ENCODE peak calls at places on chromosomes 4 and X, in four cellular contexts. W is GM12865, R is tibial nerve, S is mucosa of descending colon. C is an unnamed sample.

GRCh38 chr4:56684320-56684719 is 3.2 kb upstream of the HOPX start:
- DNase-seq in W (no peak), S (no peak), R (no peak), C (no peak)

GRCh38 chrX:38347136-38347535 is 5.3 kb upstream of the OTC start:
- DNase-seq in R (no peak), W (peak), S (no peak), C (no peak)

GRCh38 chr4:3074846-3075651 is 568 bp downstream of the HTT start:
- DNase-seq in W (peak), R (no peak), S (peak), C (peak)

GRCh38 chrX:84047339-84047738 is 140.7 kb downstream of the RPS6KA6 start:
- DNase-seq in W (no peak), R (no peak), S (no peak), C (no peak)

GRCh38 chr4:41701961-41702360 is 46.6 kb downstream of the PHOX2B start:
- DNase-seq in S (no peak), W (no peak), R (no peak), C (no peak)

GRCh38 chr4:6893449-6894085 is 16.1 kb upstream of the TBC1D14 start:
- DNase-seq in R (no peak), S (no peak), W (no peak), C (no peak)

GRCh38 chr4:142984871-142985585 is 138.9 kb upstream of the INPP4B start:
- DNase-seq in S (no peak), W (peak), R (no peak), C (no peak)

GRCh38 chr4:69032847-69033638 is 63.2 kb upstream of the UGT2B7 start:
- DNase-seq in W (no peak), R (no peak), S (no peak), C (no peak)

GRCh38 chrX:41785685-41786084 is 61.7 kb downstream of the GPR82 start:
- DNase-seq in S (no peak), R (no peak), W (no peak), C (no peak)

GRCh38 chr4:140901736-140902336 is 145.7 kb upstream of the TBC1D9 start:
- DNase-seq in S (no peak), W (no peak), R (no peak), C (no peak)

GRCh38 chr4:158630893-158631292 is 40.8 kb downstream of the C4orf46 start:
- DNase-seq in S (no peak), R (no peak), W (no peak), C (no peak)

GRCh38 chr4:71147261-71147660 is 153.8 kb downstream of the DCK start:
- DNase-seq in W (no peak), R (no peak), S (no peak), C (no peak)

GRCh38 chr4:182862921-182863320 is 54.3 kb downstream of the DCTD start:
- DNase-seq in W (no peak), R (no peak), S (no peak), C (no peak)

GRCh38 chrX:144006811-144007210 is 122.9 kb downstream of the UBE2NL start:
- DNase-seq in W (no peak), S (no peak), R (no peak), C (no peak)

GRCh38 chr4:64432674-64433073 is 23.4 kb upstream of the TECRL start:
- DNase-seq in R (no peak), S (no peak), W (no peak), C (no peak)

GRCh38 chr4:27245216-27245615 is 384.6 kb downstream of the STIM2 start:
- DNase-seq in S (no peak), W (no peak), R (no peak), C (no peak)

GRCh38 chrX:123884809-123885408 is 25.1 kb downstream of the XIAP start:
- DNase-seq in W (peak), S (no peak), R (no peak), C (no peak)

GRCh38 chr4:104592894-104593470 is 98.3 kb upstream of the CXXC4 start:
- DNase-seq in W (no peak), R (no peak), S (no peak), C (no peak)

GRCh38 chr4:61531188-61531587 is 331.1 kb downstream of the ADGRL3 start:
- DNase-seq in R (no peak), W (no peak), S (no peak), C (no peak)

GRCh38 chrX:130758072-130758471 is 144.9 kb downstream of the ENOX2 start:
- DNase-seq in R (no peak), W (no peak), S (no peak), C (no peak)

GRCh38 chr4:78484574-78484973 is 67.0 kb upstream of the ANXA3 start:
- DNase-seq in R (no peak), S (no peak), W (no peak), C (no peak)

GRCh38 chr4:56971383-56971782 is 6.0 kb downstream of the NOA1 start:
- DNase-seq in S (no peak), R (no peak), W (no peak), C (no peak)

GRCh38 chr4:138669479-138670165 is 346.0 kb upstream of the NOCT start:
- DNase-seq in R (no peak), W (peak), S (no peak), C (no peak)

GRCh38 chr4:88533937-88534750 is 10.6 kb upstream of the PYURF start:
- DNase-seq in S (no peak), W (no peak), R (no peak), C (no peak)

GRCh38 chr4:610411-611261 is 14.7 kb upstream of the PDE6B start:
- DNase-seq in W (no peak), S (no peak), R (no peak), C (no peak)

GRCh38 chrX:12721042-12721441 is 70.2 kb upstream of the PRPS2 start:
- DNase-seq in R (no peak), S (no peak), W (peak), C (no peak)

GRCh38 chr4:82984459-82984858 is 26.2 kb downstream of the LIN54 start:
- DNase-seq in W (no peak), R (no peak), S (no peak), C (no peak)

GRCh38 chrX:144637731-144638130 is 609.6 kb upstream of the SPANXN1 start:
- DNase-seq in W (no peak), R (no peak), S (no peak), C (no peak)

GRCh38 chr4:151865327-151865726 is 104.5 kb upstream of the GATB start:
- DNase-seq in W (no peak), R (peak), S (peak), C (no peak)

GRCh38 chr4:119797238-119797894 is 168.8 kb upstream of the PDE5A start:
- DNase-seq in S (no peak), W (no peak), R (no peak), C (no peak)

GRCh38 chrX:110665636-110666035 is 130.0 kb downstream of the CHRDL1 start:
- DNase-seq in W (peak), S (no peak), R (no peak), C (peak)

GRCh38 chr4:175238827-175239517 is 320.8 kb downstream of the ADAM29 start:
- DNase-seq in S (no peak), R (no peak), W (no peak), C (no peak)

GRCh38 chrX:73262991-73263390 is 48.3 kb upstream of the NAP1L2 start:
- DNase-seq in R (no peak), W (peak), S (no peak), C (no peak)

GRCh38 chr4:152235718-152236117 is 300.2 kb downstream of the FBXW7 start:
- DNase-seq in W (no peak), S (no peak), R (no peak), C (no peak)

GRCh38 chrX:125382148-125382628 is 62.5 kb downstream of the TEX13C start:
- DNase-seq in R (no peak), W (no peak), S (no peak), C (no peak)

GRCh38 chr4:143482753-143483362 is 30.6 kb upstream of the SMARCA5 start:
- DNase-seq in S (no peak), W (peak), R (no peak), C (no peak)

GRCh38 chr4:6992728-6993655 is 50.2 kb upstream of the TADA2B start:
- DNase-seq in S (no peak), R (no peak), W (peak), C (no peak)

GRCh38 chrX:96729868-96730643 is 45.4 kb downstream of the DIAPH2 start:
- DNase-seq in R (no peak), S (no peak), W (no peak), C (no peak)

GRCh38 chrX:119228506-119229290 is 7.4 kb upstream of the PGRMC1 start:
- DNase-seq in R (no peak), S (no peak), W (no peak), C (no peak)

GRCh38 chrX:148568763-148569162 is 68.3 kb downstream of the AFF2 start:
- DNase-seq in S (no peak), R (no peak), W (no peak), C (no peak)

GRCh38 chrX:148577711-148578110 is 77.3 kb downstream of the AFF2 start:
- DNase-seq in S (no peak), W (no peak), R (no peak), C (no peak)

GRCh38 chrX:148574247-148574973 is 74.0 kb downstream of the AFF2 start:
- DNase-seq in R (no peak), S (no peak), W (peak), C (no peak)

GRCh38 chrX:148572332-148572731 is 71.9 kb downstream of the AFF2 start:
- DNase-seq in R (no peak), W (no peak), S (no peak), C (no peak)

GRCh38 chrX:148573119-148573518 is 72.7 kb downstream of the AFF2 start:
- DNase-seq in R (no peak), S (no peak), W (no peak), C (no peak)
- TF ChIP-seq CTCF in R (no peak), S (no peak), W (no peak), C (no peak)

DNA sequence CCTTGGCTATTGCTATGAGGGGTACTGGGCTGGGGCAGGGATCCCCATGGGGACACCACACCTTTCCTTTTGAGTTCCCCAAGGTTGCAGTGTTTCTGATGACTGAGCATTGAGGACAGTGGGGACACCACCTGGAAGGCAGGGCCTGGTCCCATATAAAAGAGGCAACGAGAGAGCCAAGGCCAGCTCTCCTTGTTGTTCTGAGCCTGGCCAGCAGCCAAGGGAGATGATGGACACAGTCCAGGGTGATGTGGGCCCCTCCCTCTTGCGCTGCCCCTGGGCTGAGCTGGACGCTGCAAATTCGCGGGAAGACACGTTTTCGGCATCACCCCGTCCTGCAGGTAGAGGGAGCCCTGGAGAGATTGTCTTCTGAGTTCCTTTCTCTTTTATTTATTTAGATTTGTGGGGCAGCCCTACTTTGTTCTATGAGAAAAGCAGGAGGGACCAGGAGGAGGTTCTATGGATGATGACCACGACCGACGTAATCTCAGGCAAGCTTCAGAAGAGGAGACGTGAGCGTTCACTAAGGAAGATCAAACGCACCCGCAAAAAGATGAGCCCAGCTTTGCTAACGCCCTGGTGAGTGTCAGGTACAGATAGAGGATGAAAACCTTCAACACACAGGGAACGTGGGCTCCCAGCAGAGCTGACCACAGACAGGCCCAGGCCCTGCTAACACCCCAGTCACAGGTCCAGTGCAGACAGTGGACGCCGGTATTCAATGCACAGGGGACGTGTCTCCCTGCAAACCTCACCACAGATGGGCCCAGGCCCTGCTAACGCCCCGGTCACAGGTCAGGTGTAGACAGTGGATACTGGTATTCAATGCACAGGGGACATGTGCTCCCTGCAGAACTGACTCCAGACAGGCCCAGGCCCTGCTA is 97.4 kb downstream of the SHOX start:
- DNase-seq in W (no peak), R (no peak), S (no peak), C (no peak)
- TF ChIP-seq CTCF in W (no peak), R (no peak), S (no peak), C (no peak)

DNA sequence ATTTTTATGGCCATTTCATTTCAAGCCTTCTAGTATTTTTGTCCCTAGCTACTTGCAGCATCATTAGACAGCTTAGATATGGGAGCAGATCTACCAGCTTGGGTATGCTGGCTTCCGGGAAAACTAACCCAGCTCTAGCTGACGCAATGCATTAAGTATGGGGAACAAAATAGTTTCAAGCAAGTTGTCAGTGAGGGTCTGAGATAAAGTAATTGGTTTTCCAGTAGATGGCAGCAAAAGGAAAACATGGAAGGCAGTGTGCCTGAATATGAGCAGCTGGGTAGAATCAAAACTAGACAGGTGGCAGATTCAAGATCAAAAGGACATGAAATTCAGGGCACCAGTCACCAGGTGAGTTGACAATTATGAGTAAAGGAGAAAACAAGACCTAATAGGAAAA is 340.9 kb upstream of the CTSO start:
- DNase-seq in W (peak), R (no peak), S (no peak), C (peak)
- TF ChIP-seq CTCF in W (no peak), R (peak), S (no peak), C (no peak)

DNA sequence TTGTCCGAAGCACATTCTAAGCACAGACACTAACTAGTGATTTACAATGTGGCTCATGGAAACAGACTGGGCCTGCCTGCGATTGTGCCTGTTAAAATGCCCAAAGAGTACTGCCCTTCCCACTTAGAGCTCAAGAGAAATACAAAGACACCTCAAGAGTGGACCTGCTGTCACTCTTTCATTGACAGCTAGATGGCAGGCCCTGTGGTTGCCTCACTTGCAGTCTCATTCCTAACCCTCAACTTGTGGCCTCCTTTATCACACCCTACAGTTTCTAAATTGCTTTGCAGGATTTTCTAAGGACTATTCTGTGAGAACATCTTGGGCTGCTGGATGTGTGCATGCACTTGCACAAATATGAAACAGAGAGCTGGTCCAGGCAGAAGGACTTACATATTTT is 331.0 kb upstream of the EMCN start:
- DNase-seq in R (no peak), W (peak), S (no peak), C (no peak)
- TF ChIP-seq CTCF in R (peak), W (peak), S (no peak), C (no peak)

DNA sequence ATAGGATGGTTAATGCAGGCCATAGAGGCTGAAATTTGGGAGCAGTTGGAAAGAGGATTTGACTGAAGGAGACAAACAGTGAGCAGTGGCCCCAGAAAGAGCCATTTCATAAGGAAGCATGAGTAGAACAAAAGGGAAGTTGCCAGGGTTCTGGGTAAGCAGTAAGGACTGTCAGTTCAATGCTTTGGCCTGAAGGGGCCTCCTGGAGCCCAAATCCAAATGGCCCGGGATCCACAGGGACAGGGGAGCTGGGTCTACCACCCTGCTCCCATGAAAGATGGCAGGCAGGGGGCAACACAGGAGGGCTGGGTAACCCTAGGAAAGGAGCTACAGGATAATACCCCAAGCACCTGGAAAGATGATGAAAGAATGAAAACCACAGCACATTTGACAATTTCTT is 4.1 kb upstream of the INTS6L start:
- DNase-seq in S (no peak), R (no peak), W (no peak), C (no peak)
- TF ChIP-seq CTCF in S (no peak), R (no peak), W (no peak), C (no peak)

GRCh38 chrX:39805825-39806224 is 291.9 kb downstream of the BCOR start:
- DNase-seq in R (no peak), W (no peak), S (no peak), C (no peak)
- TF ChIP-seq CTCF in R (no peak), W (no peak), S (no peak), C (no peak)

DNA sequence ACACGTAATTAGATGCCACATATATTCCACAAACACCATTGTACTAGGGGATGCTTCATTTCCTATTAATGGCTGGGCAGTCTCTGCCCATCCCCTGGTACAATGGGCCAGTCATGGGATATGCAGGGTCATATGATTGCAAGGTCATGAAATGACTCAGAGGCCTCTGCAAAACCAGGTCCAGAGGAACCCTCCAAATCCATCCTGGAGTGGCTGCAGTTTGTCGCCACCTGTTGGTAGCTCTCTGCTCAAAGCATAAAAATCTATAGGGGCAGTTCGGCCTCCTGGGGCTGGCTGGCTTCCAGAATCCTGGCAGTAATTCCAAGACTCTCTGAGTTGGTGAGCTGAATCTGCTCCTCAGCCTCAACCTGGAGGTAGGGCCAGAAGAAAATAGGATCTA is 22.9 kb upstream of the PUDP start:
- DNase-seq in R (no peak), W (peak), S (no peak), C (no peak)
- TF ChIP-seq CTCF in R (no peak), W (peak), S (no peak), C (no peak)